ENCODE peak calls at places on chromosomes 5 and 9, in six cellular contexts. N, O, S, H, G and B are unnamed samples.

GRCh38 chr9:98031935-98032334 is 24.6 kb upstream of the NANS start:
- DNase-seq in N (no peak), S (no peak), G (no peak), H (no peak), O (no peak), B (no peak)

GRCh38 chr9:91680129-91680528 is 256.5 kb upstream of the NFIL3 start:
- DNase-seq in N (no peak), G (no peak), O (no peak), H (no peak), S (no peak), B (peak; percentile 23)

GRCh38 chr5:90410178-90410762 is 714 bp upstream of the CETN3 start:
- DNase-seq in N (no peak), O (no peak), G (no peak), S (peak; percentile 4), H (peak; percentile 8), B (no peak)

GRCh38 chr5:179870403-179870903 is 11.8 kb upstream of the MRNIP start:
- DNase-seq in S (peak; percentile 29), O (no peak), H (peak; percentile 65), G (peak; percentile 40), N (no peak), B (no peak)

GRCh38 chr9:105318729-105319513 is 74.5 kb downstream of the SLC44A1 start:
- DNase-seq in S (peak; percentile 79), N (no peak), H (peak; percentile 41), O (no peak), G (no peak), B (no peak)

GRCh38 chr5:93359296-93359957 is 221.6 kb downstream of the NR2F1-AS1 start:
- DNase-seq in S (no peak), H (peak; percentile 35), O (peak; percentile 86), N (no peak), G (no peak), B (no peak)

GRCh38 chr5:32259033-32259432 is 53.7 kb downstream of the MTMR12 start:
- DNase-seq in S (no peak), O (no peak), G (no peak), N (no peak), H (no peak), B (no peak)

GRCh38 chr9:111041902-111042301 is 3.6 kb upstream of the LPAR1 start:
- DNase-seq in S (no peak), N (peak; percentile 15), O (no peak), H (no peak), G (no peak), B (no peak)

GRCh38 chr9:36950389-36950788 is 83.7 kb downstream of the PAX5 start:
- DNase-seq in N (no peak), H (no peak), G (no peak), O (no peak), S (no peak), B (no peak)

GRCh38 chr9:22041792-22042191 is 32.7 kb upstream of the CDKN2B start:
- DNase-seq in H (peak; percentile 67), N (peak; percentile 94), S (no peak), G (no peak), O (no peak), B (no peak)

GRCh38 chr9:81575976-81576375 is 113.4 kb downstream of the TLE1 start:
- DNase-seq in G (no peak), S (no peak), N (no peak), H (no peak), O (no peak), B (no peak)

GRCh38 chr5:994821-995220 is 13.8 kb upstream of the NKD2 start:
- DNase-seq in S (no peak), H (peak; percentile 1), G (no peak), N (no peak), O (peak; percentile 44), B (peak; percentile 48)

GRCh38 chr5:168076561-168076991 is 214.9 kb upstream of the WWC1 start:
- DNase-seq in H (peak; percentile 56), N (peak; percentile 61), S (peak; percentile 16), O (no peak), G (no peak), B (no peak)

GRCh38 chr5:93800988-93801811 is 59.8 kb upstream of the POU5F2 start:
- DNase-seq in N (peak; percentile 41), H (peak; percentile 64), O (no peak), S (peak; percentile 45), G (no peak), B (no peak)

GRCh38 chr9:69253057-69253456 is 72.0 kb upstream of the ENTREP1 start:
- DNase-seq in O (no peak), N (peak; percentile 65), S (no peak), H (no peak), G (no peak), B (no peak)

GRCh38 chr5:151685749-151686672 is 704 bp downstream of the SPARC start:
- DNase-seq in S (no peak), H (no peak), O (no peak), N (no peak), G (no peak), B (no peak)

GRCh38 chr5:56818409-56819026 is 3.2 kb downstream of the MAP3K1 start:
- DNase-seq in H (no peak), O (no peak), G (no peak), S (no peak), N (no peak), B (no peak)

GRCh38 chr9:106954562-106954961 is 91.6 kb downstream of the ZNF462 start:
- DNase-seq in S (no peak), O (no peak), N (no peak), G (no peak), H (no peak), B (no peak)

GRCh38 chr9:105329729-105330082 is 85.3 kb downstream of the SLC44A1 start:
- DNase-seq in S (no peak), H (no peak), O (no peak), N (no peak), G (no peak), B (no peak)

GRCh38 chr9:131915181-131915580 is 164.5 kb downstream of the MED27 start:
- DNase-seq in G (no peak), S (no peak), N (no peak), O (no peak), H (no peak), B (no peak)

GRCh38 chr5:138824924-138825863 is 49.9 kb downstream of the LRRTM2 start:
- DNase-seq in O (no peak), N (no peak), G (no peak), S (peak; percentile 7), H (peak; percentile 17), B (no peak)

GRCh38 chr9:125694478-125694877 is 12.5 kb downstream of the MAPKAP1 start:
- DNase-seq in G (no peak), O (no peak), H (no peak), N (no peak), S (peak; percentile 74), B (no peak)

GRCh38 chr5:133994297-133994989 is 10.3 kb downstream of the VDAC1 start:
- DNase-seq in S (no peak), H (no peak), G (peak; percentile 6), N (no peak), O (peak; percentile 36), B (no peak)

GRCh38 chr9:87620727-87621322 is 105.1 kb upstream of the CTSL start:
- DNase-seq in G (no peak), H (no peak), N (no peak), O (no peak), S (no peak), B (no peak)

GRCh38 chr5:172941067-172941516 is 18.1 kb upstream of the RPL26L1 start:
- DNase-seq in O (no peak), G (no peak), N (no peak), S (no peak), H (no peak), B (no peak)

GRCh38 chr9:130336885-130337284 is 71.3 kb downstream of the HMCN2 start:
- DNase-seq in G (no peak), S (no peak), H (no peak), O (no peak), N (no peak), B (no peak)

GRCh38 chr9:130334915-130335314 is 69.4 kb downstream of the HMCN2 start:
- DNase-seq in O (no peak), N (no peak), G (no peak), S (no peak), H (no peak), B (no peak)

GRCh38 chr9:130337318-130337717 is 71.8 kb downstream of the HMCN2 start:
- DNase-seq in G (no peak), S (no peak), O (no peak), N (no peak), H (no peak), B (no peak)

GRCh38 chr9:130337784-130338380 is 72.3 kb downstream of the HMCN2 start:
- DNase-seq in O (no peak), H (no peak), S (no peak), N (no peak), G (no peak), B (no peak)

GRCh38 chr9:130336027-130336595 is 70.6 kb downstream of the HMCN2 start:
- DNase-seq in O (no peak), S (no peak), G (no peak), N (no peak), H (no peak), B (no peak)
- TF ChIP-seq CTCF in O (no peak), S (no peak), G (no peak), N (no peak), H (no peak), B (no peak)

GRCh38 chr9:71681708-71682268 is 86.5 kb downstream of the CEMIP2 start:
- DNase-seq in N (no peak), G (no peak), H (peak; percentile 73), O (no peak), S (no peak), B (no peak)
- H3K27ac ChIP-seq in N (no peak overlapping the region), G (no peak overlapping the region), H (peak overlapping the region; percentile 80), O (peak overlapping the region; percentile 92), S (peak overlapping the region; percentile 94), B (peak overlapping the region; percentile 18)

GRCh38 chr5:178389031-178389729 is 156.6 kb upstream of the PHYKPL start:
- DNase-seq in G (no peak), H (no peak), N (no peak), S (no peak), O (no peak), B (no peak)
- H3K27me3 ChIP-seq in G (no peaks in the 10 kb centered on the region), H (no peaks in the 10 kb centered on the region), N (no peaks in the 10 kb centered on the region), S (peaks cover 3% of the 10 kb centered on the region), O (peaks cover 9% of the 10 kb centered on the region), B (no peaks in the 10 kb centered on the region)

GRCh38 chr9:127482662-127483061 is 31.4 kb downstream of the LRSAM1 start:
- DNase-seq in O (no peak), N (no peak), G (no peak), H (no peak), S (no peak), B (no peak)

GRCh38 chr9:127490831-127491230 is 39.5 kb downstream of the LRSAM1 start:
- DNase-seq in O (no peak), N (no peak), G (no peak), S (no peak), H (no peak), B (no peak)

GRCh38 chr9:127489471-127490115 is 38.3 kb downstream of the LRSAM1 start:
- DNase-seq in H (no peak), N (no peak), G (no peak), O (no peak), S (no peak), B (no peak)

GRCh38 chr9:127488946-127489345 is 37.6 kb downstream of the LRSAM1 start:
- DNase-seq in S (no peak), H (no peak), N (no peak), G (peak; percentile 46), O (no peak), B (no peak)

DNA sequence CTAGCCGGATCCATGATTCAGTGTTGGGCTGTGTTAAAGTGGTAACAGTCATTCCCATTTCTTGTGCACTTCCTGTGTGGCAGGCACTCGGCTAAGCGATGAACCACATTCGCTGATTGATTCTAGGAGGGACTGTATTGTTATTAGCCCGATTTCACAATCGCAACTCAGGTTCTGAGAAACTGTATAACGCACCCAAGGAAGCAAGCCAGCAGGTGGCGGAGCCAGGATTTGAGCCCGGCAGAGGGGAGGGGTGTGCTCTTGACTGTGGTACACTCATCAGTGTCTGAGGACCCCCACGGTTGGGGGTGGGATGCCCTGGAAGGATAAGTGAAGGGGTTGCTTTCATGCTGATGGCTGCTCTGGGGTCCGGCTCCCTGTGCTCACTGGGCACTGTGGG is 34.7 kb downstream of the LRSAM1 start:
- DNase-seq in G (no peak), S (no peak), H (no peak), N (no peak), O (no peak), B (no peak)
- TF ChIP-seq CTCF in G (no peak), S (no peak), H (no peak), N (no peak), O (no peak), B (no peak)